ENCODE peak calls at places on chromosomes 6 and 20, in seven cellular contexts. E, V, M, R, Q, Y and W are unnamed samples.

GRCh38 chr20:63150911-63151531 is 64.9 kb downstream of the YTHDF1 start:
- DNase-seq in E (no peak), V (no peak), M (no peak), R (no peak), Q (no peak), Y (no peak), W (no peak)

GRCh38 chr6:28531479-28532128 is 5.9 kb downstream of the GPX5 start:
- DNase-seq in E (no peak), V (no peak), M (no peak), R (peak), Q (no peak), Y (peak), W (no peak)

GRCh38 chr6:159117541-159117940 is 51.7 kb upstream of the FNDC1 start:
- DNase-seq in E (no peak), V (no peak), M (no peak), R (no peak), Q (no peak), Y (no peak), W (no peak)

GRCh38 chr6:15299430-15300131 is 53.7 kb downstream of the JARID2 start:
- DNase-seq in E (peak), V (no peak), M (no peak), R (peak), Q (peak), Y (peak), W (no peak)

GRCh38 chr6:10278786-10279185 is 136.1 kb downstream of the TFAP2A start:
- DNase-seq in E (no peak), V (no peak), M (no peak), R (no peak), Q (no peak), Y (no peak), W (no peak)

GRCh38 chr6:15946701-15947390 is 182.0 kb upstream of the MYLIP start:
- DNase-seq in E (no peak), V (no peak), M (no peak), R (no peak), Q (no peak), Y (no peak), W (no peak)

GRCh38 chr20:47784599-47785320 is 521 bp downstream of the SULF2 start:
- DNase-seq in E (no peak), V (no peak), M (peak), R (no peak), Q (peak), Y (peak), W (no peak)

GRCh38 chr20:50713677-50714101 is 17.7 kb upstream of the PARD6B start:
- DNase-seq in E (no peak), V (no peak), M (no peak), R (peak), Q (peak), Y (no peak), W (no peak)

GRCh38 chr6:2384518-2384917 is 139.1 kb upstream of the GMDS start:
- DNase-seq in E (no peak), V (no peak), M (no peak), R (no peak), Q (no peak), Y (no peak), W (no peak)

GRCh38 chr6:2258112-2258511 is 12.7 kb upstream of the GMDS start:
- DNase-seq in E (no peak), V (no peak), M (no peak), R (no peak), Q (no peak), Y (no peak), W (no peak)

GRCh38 chr6:132167966-132168365 is 216.8 kb upstream of the CCN2 start:
- DNase-seq in E (no peak), V (no peak), M (no peak), R (no peak), Q (no peak), Y (peak), W (no peak)

GRCh38 chr20:35503841-35504460 is 25.5 kb downstream of the C20orf173 start:
- DNase-seq in E (no peak), V (no peak), M (no peak), R (no peak), Q (no peak), Y (no peak), W (no peak)

GRCh38 chr6:144265390-144265789 is 19.7 kb upstream of the UTRN start:
- DNase-seq in E (peak), V (no peak), M (no peak), R (no peak), Q (no peak), Y (peak), W (peak)

GRCh38 chr6:95576621-95577316 is 566 bp upstream of the MANEA start:
- DNase-seq in E (no peak), V (no peak), M (no peak), R (peak), Q (no peak), Y (no peak), W (no peak)

GRCh38 chr6:12075067-12075563 is 63.0 kb downstream of the HIVEP1 start:
- DNase-seq in E (no peak), V (no peak), M (no peak), R (peak), Q (no peak), Y (peak), W (no peak)

GRCh38 chr20:58432190-58432954 is 43.3 kb downstream of the VAPB start:
- DNase-seq in E (no peak), V (no peak), M (no peak), R (no peak), Q (no peak), Y (no peak), W (no peak)

GRCh38 chr20:15619816-15620215 is 953.4 kb downstream of the KIF16B start:
- DNase-seq in E (no peak), V (no peak), M (no peak), R (no peak), Q (no peak), Y (no peak), W (no peak)

GRCh38 chr6:42777126-42777822 is 4.6 kb upstream of the BICRAL start:
- DNase-seq in E (peak), V (no peak), M (no peak), R (no peak), Q (no peak), Y (peak), W (no peak)

GRCh38 chr20:64146936-64147451 is 17.3 kb upstream of the MYT1 start:
- DNase-seq in E (no peak), V (no peak), M (no peak), R (no peak), Q (peak), Y (no peak), W (no peak)

GRCh38 chr20:46255440-46256104 is 52.7 kb downstream of the CDH22 start:
- DNase-seq in E (no peak), V (peak), M (peak), R (peak), Q (no peak), Y (peak), W (no peak)

GRCh38 chr6:22448311-22448711 is 121.1 kb upstream of the HDGFL1 start:
- DNase-seq in E (no peak), V (no peak), M (no peak), R (no peak), Q (no peak), Y (no peak), W (no peak)

GRCh38 chr6:2204272-2204671 is 41.1 kb downstream of the GMDS start:
- DNase-seq in E (no peak), V (no peak), M (no peak), R (no peak), Q (no peak), Y (no peak), W (no peak)

GRCh38 chr6:44224154-44224977 is 971 bp downstream of the SLC29A1 start:
- DNase-seq in E (no peak), V (no peak), M (peak), R (peak), Q (no peak), Y (no peak), W (no peak)

GRCh38 chr6:157714153-157714490 is 108.9 kb upstream of the SNX9 start:
- DNase-seq in E (no peak), V (no peak), M (no peak), R (no peak), Q (no peak), Y (no peak), W (no peak)

GRCh38 chr6:75934643-75935472 is 137.6 kb downstream of the IMPG1 start:
- DNase-seq in E (peak), V (peak), M (peak), R (peak), Q (peak), Y (peak), W (peak)

GRCh38 chr20:45934046-45934586 is 367 bp upstream of the PCIF1 start:
- DNase-seq in E (no peak), V (peak), M (peak), R (peak), Q (no peak), Y (no peak), W (no peak)

GRCh38 chr20:46463852-46464251 is 49.5 kb downstream of the ZNF334 start:
- DNase-seq in E (no peak), V (no peak), M (no peak), R (no peak), Q (no peak), Y (peak), W (no peak)

GRCh38 chr6:53635322-53635721 is 30.2 kb downstream of the KLHL31 start:
- DNase-seq in E (no peak), V (no peak), M (no peak), R (no peak), Q (no peak), Y (peak), W (no peak)

GRCh38 chr6:42007753-42008528 is 42.4 kb upstream of the TAF8 start:
- DNase-seq in E (no peak), V (no peak), M (no peak), R (no peak), Q (no peak), Y (no peak), W (no peak)

GRCh38 chr20:32231847-32232246 is 24.2 kb downstream of the POFUT1 start:
- DNase-seq in E (no peak), V (no peak), M (no peak), R (no peak), Q (no peak), Y (no peak), W (no peak)

GRCh38 chr6:107870379-107870778 is 46.3 kb upstream of the SCML4 start:
- DNase-seq in E (no peak), V (no peak), M (no peak), R (no peak), Q (no peak), Y (no peak), W (no peak)

GRCh38 chr20:11453430-11453829 is 464.3 kb upstream of the BTBD3 start:
- DNase-seq in E (no peak), V (no peak), M (no peak), R (no peak), Q (no peak), Y (no peak), W (no peak)

GRCh38 chr6:117919775-117920492 is 12.9 kb downstream of the SLC35F1 start:
- DNase-seq in E (no peak), V (no peak), M (peak), R (no peak), Q (peak), Y (no peak), W (peak)

GRCh38 chr6:53174996-53175395 is 26.4 kb upstream of the GCM1 start:
- DNase-seq in E (no peak), V (no peak), M (no peak), R (no peak), Q (no peak), Y (no peak), W (no peak)

GRCh38 chr6:47209632-47210031 is 100.1 kb downstream of the TNFRSF21 start:
- DNase-seq in E (no peak), V (no peak), M (no peak), R (no peak), Q (no peak), Y (no peak), W (no peak)

GRCh38 chr6:25138024-25138696 is 141.0 kb upstream of the CARMIL1 start:
- DNase-seq in E (peak), V (no peak), M (peak), R (peak), Q (no peak), Y (no peak), W (no peak)
- TF ChIP-seq YY1 in E (peak), V (no peak), M (no peak), R (no peak), Q (no peak), Y (no peak), W (no peak)

DNA sequence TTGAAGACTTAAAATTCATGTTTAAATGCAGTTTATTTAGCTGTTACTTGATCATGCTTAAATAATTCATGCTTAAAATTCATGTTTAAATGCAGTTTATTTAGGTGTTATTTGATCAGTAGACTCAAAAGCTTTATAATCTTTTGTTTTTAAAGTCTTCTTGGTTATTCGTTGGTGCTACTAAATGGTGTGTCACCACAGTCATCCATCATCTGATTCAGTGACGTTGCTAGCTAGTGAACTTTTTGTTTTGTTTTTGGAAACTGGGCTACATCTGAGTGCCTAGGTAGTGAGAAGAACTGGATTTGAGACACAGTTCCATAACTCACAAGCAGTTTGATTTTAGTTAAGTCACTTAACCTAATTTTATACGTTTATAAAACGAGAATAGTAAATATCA is 20.9 kb downstream of the SCAF8 start:
- DNase-seq in E (no peak), V (no peak), M (no peak), R (peak), Q (no peak), Y (no peak), W (no peak)
- TF ChIP-seq YY1 in E (no peak), V (no peak), M (no peak), R (no peak), Q (no peak), Y (no peak), W (no peak)

DNA sequence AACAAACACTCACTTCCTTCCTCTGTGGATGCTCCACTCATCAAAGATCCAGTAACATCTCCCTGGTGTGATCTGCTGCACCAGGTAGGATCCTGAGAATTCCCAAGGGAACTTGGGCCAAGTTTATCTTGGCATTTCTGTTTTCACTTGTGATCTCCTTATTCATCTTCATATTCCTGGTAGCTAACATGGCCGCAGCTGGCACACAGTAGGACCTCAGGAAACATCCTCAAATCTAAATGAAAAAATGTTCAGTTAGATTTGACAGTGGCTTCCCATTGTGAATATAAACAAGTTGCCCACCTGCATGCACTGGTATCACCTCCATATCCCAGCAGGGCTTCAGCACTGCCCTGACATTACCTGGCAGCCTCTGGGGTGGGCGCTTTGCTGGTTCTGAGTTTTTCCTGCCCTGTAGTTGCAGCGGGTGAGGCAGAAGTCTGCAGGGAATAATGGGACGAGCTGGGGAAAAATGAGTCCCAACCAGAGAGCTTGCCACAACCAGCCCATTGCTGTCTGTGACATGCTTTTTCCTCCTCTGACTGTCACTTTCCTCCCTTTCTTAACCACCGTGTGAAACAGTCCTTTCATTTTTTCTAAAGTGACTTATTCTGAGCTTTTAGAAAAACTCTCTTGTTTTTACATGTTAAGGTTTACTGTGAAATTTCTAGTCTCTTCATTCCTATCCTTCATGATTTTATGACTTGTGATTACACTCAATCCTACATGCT is 9.4 kb upstream of the DSTN start:
- DNase-seq in E (no peak), V (no peak), M (no peak), R (no peak), Q (peak), Y (no peak), W (no peak)
- TF ChIP-seq YY1 in E (no peak), V (no peak), M (no peak), R (no peak), Q (no peak), Y (no peak), W (no peak)

GRCh38 chr6:40568062-40568708 is 19.0 kb downstream of the LRFN2 start:
- DNase-seq in E (no peak), V (no peak), M (peak), R (no peak), Q (no peak), Y (no peak), W (no peak)

GRCh38 chr6:40558102-40558501 is 29.1 kb downstream of the LRFN2 start:
- DNase-seq in E (no peak), V (no peak), M (no peak), R (no peak), Q (no peak), Y (no peak), W (no peak)

GRCh38 chr6:40563111-40563510 is 24.1 kb downstream of the LRFN2 start:
- DNase-seq in E (no peak), V (no peak), M (no peak), R (no peak), Q (no peak), Y (no peak), W (no peak)
- TF ChIP-seq YY1 in E (no peak), V (no peak), M (no peak), R (no peak), Q (no peak), Y (no peak), W (no peak)

GRCh38 chr6:80696268-80696667 is 589.8 kb downstream of the BCKDHB start:
- DNase-seq in E (no peak), V (no peak), M (no peak), R (no peak), Q (no peak), Y (no peak), W (no peak)
- TF ChIP-seq YY1 in E (no peak), V (no peak), M (no peak), R (no peak), Q (no peak), Y (no peak), W (no peak)

DNA sequence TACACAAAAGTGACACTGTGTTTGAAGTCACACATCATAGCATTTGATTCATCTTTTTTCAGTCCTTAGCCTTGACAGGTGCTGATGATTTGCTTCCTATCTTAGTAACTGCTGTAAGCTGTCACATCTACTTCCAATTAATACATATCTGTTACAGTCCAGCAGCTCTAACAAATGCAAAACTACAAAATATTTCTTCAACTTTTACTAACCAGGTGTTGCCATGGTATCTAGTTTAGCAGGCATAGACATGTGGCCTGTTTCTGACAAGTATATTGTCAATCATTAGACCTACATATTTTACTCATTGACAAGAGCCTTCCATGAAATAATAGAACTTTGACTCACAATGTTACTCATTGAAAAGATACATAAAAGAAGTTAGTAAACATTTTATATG is 1159.7 kb downstream of the GRIK2 start:
- DNase-seq in E (no peak), V (no peak), M (no peak), R (no peak), Q (no peak), Y (no peak), W (no peak)
- TF ChIP-seq YY1 in E (no peak), V (no peak), M (no peak), R (no peak), Q (no peak), Y (no peak), W (no peak)

GRCh38 chr6:34146801-34147592 is 1.1 kb upstream of the GRM4 start:
- DNase-seq in E (no peak), V (no peak), M (no peak), R (no peak), Q (peak), Y (no peak), W (no peak)
- TF ChIP-seq YY1 in E (no peak), V (no peak), M (no peak), R (no peak), Q (no peak), Y (no peak), W (no peak)

GRCh38 chr6:37665309-37665708 is 32.4 kb downstream of the MDGA1 start:
- DNase-seq in E (no peak), V (no peak), M (no peak), R (peak), Q (no peak), Y (no peak), W (no peak)
- TF ChIP-seq YY1 in E (no peak), V (no peak), M (no peak), R (no peak), Q (no peak), Y (no peak), W (no peak)

GRCh38 chr20:3980260-3981131 is 34.9 kb downstream of the RNF24 start:
- DNase-seq in E (no peak), V (no peak), M (peak), R (peak), Q (no peak), Y (peak), W (no peak)
- TF ChIP-seq YY1 in E (peak), V (no peak), M (peak), R (peak), Q (peak), Y (peak), W (no peak)